ENCODE peak calls at places on chromosome 9, in seven cellular contexts. U is cerebellar cortex; Z is AG10803; V is neural crest cell; K is activated CD4-positive, CD25-positive, alpha-beta regulatory T cell; S is psoas muscle; Y is HTR-8/SVneo. N is an unnamed sample.

GRCh38 chr9:93670208-93671029 is 94.0 kb downstream of the PHF2 start:
- DNase-seq in U (no peak), V (peak), K (no peak), Y (no peak), Z (peak), S (peak), N (no peak)

GRCh38 chr9:124210697-124211096 is 47.1 kb upstream of the NEK6 start:
- DNase-seq in K (no peak), Z (no peak), Y (no peak), V (no peak), S (no peak), U (no peak), N (no peak)

GRCh38 chr9:113996531-113997001 is 81.5 kb downstream of the AMBP start:
- DNase-seq in Z (no peak), K (no peak), Y (no peak), U (no peak), V (no peak), S (no peak), N (no peak)

GRCh38 chr9:133604214-133604613 is 5.0 kb downstream of the FAM163B start:
- DNase-seq in Y (no peak), Z (no peak), S (no peak), U (peak), V (no peak), K (no peak), N (no peak)

GRCh38 chr9:61673664-61674381 is 484.0 kb downstream of the SPATA31A7 start:
- DNase-seq in Z (no peak), K (no peak), Y (no peak), S (no peak), U (no peak), V (no peak), N (no peak)

GRCh38 chr9:33995449-33995848 is 53.2 kb downstream of the UBAP2 start:
- DNase-seq in V (no peak), Y (no peak), K (no peak), U (no peak), Z (no peak), S (no peak), N (no peak)

GRCh38 chr9:68941780-68942459 is 72.0 kb downstream of the PRKACG start:
- DNase-seq in K (no peak), Y (no peak), V (no peak), Z (no peak), S (no peak), U (no peak), N (no peak)

GRCh38 chr9:2493106-2493505 is 128.5 kb upstream of the VLDLR start:
- DNase-seq in Z (peak), K (no peak), S (no peak), V (no peak), U (peak), Y (no peak), N (peak)

GRCh38 chr9:35664531-35665470 is at the start of gene ARHGEF39:
- DNase-seq in Y (peak), K (peak), Z (peak), V (peak), S (peak), U (peak), N (peak)

GRCh38 chr9:85859751-85860150 is 81.2 kb upstream of the NAA35 start:
- DNase-seq in U (no peak), V (no peak), Y (no peak), S (no peak), Z (no peak), K (no peak), N (no peak)

GRCh38 chr9:124855944-124856773 is 2.9 kb downstream of the WDR38 start:
- DNase-seq in Y (no peak), S (no peak), K (no peak), Z (no peak), U (peak), V (no peak), N (peak)

GRCh38 chr9:80957806-80958205 is 731.5 kb downstream of the TLE1 start:
- DNase-seq in U (no peak), K (no peak), Y (no peak), V (no peak), S (no peak), Z (no peak), N (no peak)

GRCh38 chr9:133135193-133135745 is 14.2 kb upstream of the RALGDS start:
- DNase-seq in U (peak), Y (peak), K (no peak), S (peak), Z (peak), V (no peak), N (no peak)

GRCh38 chr9:98070704-98071103 is 14.2 kb downstream of the NANS start:
- DNase-seq in Z (no peak), U (no peak), Y (no peak), V (no peak), K (no peak), S (no peak), N (no peak)

GRCh38 chr9:130606887-130607582 is 27.7 kb downstream of the FUBP3 start:
- DNase-seq in V (no peak), S (no peak), K (no peak), Y (no peak), Z (no peak), U (no peak), N (no peak)

GRCh38 chr9:136437839-136438547 is 1.7 kb downstream of the INPP5E start:
- DNase-seq in K (no peak), V (no peak), Z (peak), S (no peak), U (no peak), Y (no peak), N (no peak)

GRCh38 chr9:111975709-111976108 is 79.1 kb downstream of the UGCG start:
- DNase-seq in S (no peak), Z (no peak), K (no peak), U (peak), Y (no peak), V (no peak), N (peak)

GRCh38 chr9:89795555-89796195 is 190.9 kb downstream of the GADD45G start:
- DNase-seq in U (no peak), S (no peak), K (no peak), V (no peak), Y (no peak), Z (no peak), N (no peak)

GRCh38 chr9:118538981-118539380 is 830.3 kb downstream of the BRINP1 start:
- DNase-seq in V (no peak), Z (no peak), U (no peak), K (no peak), Y (no peak), S (no peak), N (no peak)

GRCh38 chr9:15485836-15486678 is 24.7 kb downstream of the PSIP1 start:
- DNase-seq in Z (peak), S (no peak), K (no peak), U (peak), V (no peak), Y (no peak), N (no peak)

GRCh38 chr9:36316629-36317317 is 58.5 kb upstream of the GNE start:
- DNase-seq in K (no peak), Z (no peak), Y (no peak), V (peak), S (no peak), U (no peak), N (no peak)